ENCODE peak calls at places on chromosomes 1 and 21, in six cellular contexts. One of them, this sample, is unnamed.

GRCh38 chr1:3477241-3478109 is 23.0 kb downstream of the ARHGEF16 start:
- DNase-seq in adrenal gland: no peak
- DNase-seq in prostate gland: no peak
- DNase-seq in right lobe of liver: no peak
- DNase-seq in GM12865: no peak
- DNase-seq in astrocyte of the spinal cord: no peak
- DNase-seq in this sample: no peak

GRCh38 chr21:34989337-34990151 is 59.6 kb downstream of the RUNX1 start:
- DNase-seq in astrocyte of the spinal cord: peak; percentile 81
- DNase-seq in adrenal gland: no peak
- DNase-seq in prostate gland: no peak
- DNase-seq in right lobe of liver: no peak
- DNase-seq in GM12865: peak; percentile 32
- DNase-seq in this sample: no peak

GRCh38 chr21:43273708-43274021 is 104.9 kb downstream of the CRYAA start:
- DNase-seq in right lobe of liver: no peak
- DNase-seq in prostate gland: no peak
- DNase-seq in adrenal gland: no peak
- DNase-seq in GM12865: peak; percentile 26
- DNase-seq in astrocyte of the spinal cord: no peak
- DNase-seq in this sample: no peak

GRCh38 chr1:29655945-29656866 is 419.9 kb downstream of the PTPRU start:
- DNase-seq in astrocyte of the spinal cord: no peak
- DNase-seq in right lobe of liver: no peak
- DNase-seq in prostate gland: no peak
- DNase-seq in GM12865: no peak
- DNase-seq in adrenal gland: no peak
- DNase-seq in this sample: peak; percentile 14

GRCh38 chr1:170162385-170163226 is 16.8 kb downstream of the NTMT2 start:
- DNase-seq in right lobe of liver: no peak
- DNase-seq in astrocyte of the spinal cord: peak; percentile 93
- DNase-seq in adrenal gland: peak; percentile 26
- DNase-seq in GM12865: no peak
- DNase-seq in prostate gland: no peak
- DNase-seq in this sample: no peak

GRCh38 chr1:39258146-39258924 is 53.8 kb downstream of the MACF1 start:
- DNase-seq in prostate gland: peak; percentile 68
- DNase-seq in adrenal gland: peak; percentile 87
- DNase-seq in right lobe of liver: peak; percentile 39
- DNase-seq in GM12865: peak; percentile 66
- DNase-seq in astrocyte of the spinal cord: peak; percentile 70
- DNase-seq in this sample: peak; percentile 58

GRCh38 chr1:226875641-226876295 is 5.4 kb downstream of the PSEN2 start:
- DNase-seq in prostate gland: no peak
- DNase-seq in astrocyte of the spinal cord: peak; percentile 39
- DNase-seq in adrenal gland: peak; percentile 72
- DNase-seq in right lobe of liver: peak; percentile 78
- DNase-seq in GM12865: no peak
- DNase-seq in this sample: no peak

GRCh38 chr1:174953657-174954435 is 45.9 kb upstream of the CACYBP start:
- DNase-seq in prostate gland: no peak
- DNase-seq in adrenal gland: no peak
- DNase-seq in right lobe of liver: no peak
- DNase-seq in GM12865: peak; percentile 51
- DNase-seq in astrocyte of the spinal cord: no peak
- DNase-seq in this sample: no peak

GRCh38 chr1:55623339-55623738 is 408.2 kb upstream of the USP24 start:
- DNase-seq in GM12865: no peak
- DNase-seq in adrenal gland: peak; percentile 19
- DNase-seq in prostate gland: no peak
- DNase-seq in right lobe of liver: no peak
- DNase-seq in astrocyte of the spinal cord: no peak
- DNase-seq in this sample: no peak

GRCh38 chr1:43789604-43790288 is 82.4 kb downstream of the ST3GAL3 start:
- DNase-seq in prostate gland: no peak
- DNase-seq in GM12865: no peak
- DNase-seq in right lobe of liver: no peak
- DNase-seq in adrenal gland: no peak
- DNase-seq in astrocyte of the spinal cord: no peak
- DNase-seq in this sample: peak; percentile 92

GRCh38 chr1:151058682-151059341 is 610 bp downstream of the CDC42SE1 start:
- DNase-seq in astrocyte of the spinal cord: no peak
- DNase-seq in right lobe of liver: peak; percentile 35
- DNase-seq in prostate gland: peak; percentile 93
- DNase-seq in adrenal gland: peak; percentile 23
- DNase-seq in GM12865: no peak
- DNase-seq in this sample: no peak

GRCh38 chr1:81192647-81193642 is 607.8 kb upstream of the ADGRL2 start:
- DNase-seq in astrocyte of the spinal cord: no peak
- DNase-seq in GM12865: peak; percentile 15
- DNase-seq in adrenal gland: peak; percentile 82
- DNase-seq in prostate gland: no peak
- DNase-seq in right lobe of liver: no peak
- DNase-seq in this sample: no peak

GRCh38 chr1:79100385-79100784 is 93.9 kb upstream of the ADGRL4 start:
- DNase-seq in prostate gland: no peak
- DNase-seq in astrocyte of the spinal cord: peak; percentile 89
- DNase-seq in adrenal gland: no peak
- DNase-seq in GM12865: no peak
- DNase-seq in right lobe of liver: no peak
- DNase-seq in this sample: no peak

GRCh38 chr1:31683997-31684396 is 19.8 kb downstream of the COL16A1 start:
- DNase-seq in adrenal gland: peak; percentile 35
- DNase-seq in GM12865: peak; percentile 27
- DNase-seq in astrocyte of the spinal cord: no peak
- DNase-seq in prostate gland: no peak
- DNase-seq in right lobe of liver: no peak
- DNase-seq in this sample: no peak

GRCh38 chr1:34681481-34682451 is 73.1 kb upstream of the GJB5 start:
- DNase-seq in adrenal gland: peak; percentile 36
- DNase-seq in GM12865: peak; percentile 54
- DNase-seq in prostate gland: peak; percentile 24
- DNase-seq in right lobe of liver: no peak
- DNase-seq in astrocyte of the spinal cord: peak; percentile 25
- DNase-seq in this sample: peak; percentile 58

GRCh38 chr1:8364528-8365442 is 46.9 kb downstream of the SLC45A1 start:
- DNase-seq in astrocyte of the spinal cord: no peak
- DNase-seq in adrenal gland: peak; percentile 62
- DNase-seq in GM12865: no peak
- DNase-seq in right lobe of liver: no peak
- DNase-seq in prostate gland: peak; percentile 85
- DNase-seq in this sample: no peak

GRCh38 chr1:54475357-54476230 is 69.4 kb upstream of the SSBP3 start:
- DNase-seq in GM12865: no peak
- DNase-seq in adrenal gland: no peak
- DNase-seq in astrocyte of the spinal cord: no peak
- DNase-seq in right lobe of liver: no peak
- DNase-seq in prostate gland: no peak
- DNase-seq in this sample: peak; percentile 75

GRCh38 chr1:27488523-27489138 is 1.3 kb downstream of the WASF2 start:
- DNase-seq in astrocyte of the spinal cord: peak; percentile 35
- DNase-seq in adrenal gland: no peak
- DNase-seq in GM12865: peak; percentile 39
- DNase-seq in prostate gland: no peak
- DNase-seq in right lobe of liver: no peak
- DNase-seq in this sample: peak; percentile 54

GRCh38 chr1:101474039-101474665 is 237.3 kb downstream of the S1PR1 start:
- DNase-seq in GM12865: peak; percentile 50
- DNase-seq in astrocyte of the spinal cord: no peak
- DNase-seq in prostate gland: no peak
- DNase-seq in adrenal gland: no peak
- DNase-seq in right lobe of liver: no peak
- DNase-seq in this sample: peak; percentile 54

GRCh38 chr1:2229921-2230700 is 2.0 kb downstream of the SKI start:
- DNase-seq in adrenal gland: peak; percentile 47
- DNase-seq in prostate gland: no peak
- DNase-seq in right lobe of liver: peak; percentile 64
- DNase-seq in GM12865: no peak
- DNase-seq in astrocyte of the spinal cord: no peak
- DNase-seq in this sample: no peak

GRCh38 chr1:30253361-30253760 is 470.0 kb downstream of the MATN1 start:
- DNase-seq in prostate gland: no peak
- DNase-seq in right lobe of liver: no peak
- DNase-seq in astrocyte of the spinal cord: no peak
- DNase-seq in GM12865: no peak
- DNase-seq in adrenal gland: no peak
- DNase-seq in this sample: no peak

GRCh38 chr1:203556047-203556851 is 62.3 kb downstream of the OPTC start:
- DNase-seq in prostate gland: no peak
- DNase-seq in astrocyte of the spinal cord: peak; percentile 76
- DNase-seq in right lobe of liver: no peak
- DNase-seq in GM12865: no peak
- DNase-seq in adrenal gland: no peak
- DNase-seq in this sample: no peak

DNA sequence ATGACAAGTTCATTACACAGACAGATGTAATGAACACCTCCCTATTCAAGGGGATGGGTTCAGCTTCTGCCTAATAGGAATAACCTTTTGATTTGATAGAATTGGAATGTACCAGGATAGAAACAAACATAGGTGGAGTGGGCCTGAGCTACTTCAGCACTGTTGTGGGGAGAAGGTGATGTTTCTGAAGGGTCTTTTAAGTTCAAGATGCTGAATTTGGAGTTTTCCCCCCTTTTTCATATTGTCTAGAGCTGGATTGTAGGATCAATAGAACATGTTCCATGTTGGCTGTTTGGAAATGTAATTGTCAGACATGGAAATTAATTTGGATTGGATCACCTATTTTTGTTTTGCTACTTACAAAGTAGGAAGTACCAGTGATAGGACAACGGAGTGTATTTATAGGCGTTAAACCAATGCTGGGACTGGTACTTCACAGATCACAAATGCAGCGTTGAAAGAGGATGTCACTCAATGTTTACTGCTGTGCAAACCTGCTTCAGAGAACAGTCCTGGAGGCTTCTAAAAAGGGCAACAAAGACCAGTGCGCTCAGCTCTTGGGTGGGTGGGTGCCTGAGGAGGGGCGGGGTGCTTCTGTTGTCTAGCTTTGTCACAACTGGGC is 2.0 kb downstream of the C1orf21 start:
- DNase-seq in astrocyte of the spinal cord: no peak
- DNase-seq in prostate gland: no peak
- DNase-seq in adrenal gland: peak; percentile 27
- DNase-seq in right lobe of liver: no peak
- DNase-seq in GM12865: no peak
- DNase-seq in this sample: no peak
- H3K4me3 ChIP-seq in astrocyte of the spinal cord: peak overlapping the region; percentile 64
- H3K4me3 ChIP-seq in prostate gland: peak overlapping the region; percentile 98
- H3K4me3 ChIP-seq in adrenal gland: peak overlapping the region; percentile 96
- H3K4me3 ChIP-seq in right lobe of liver: peak overlapping the region; percentile 59
- H3K4me3 ChIP-seq in GM12865: no peak overlapping the region
- H3K4me3 ChIP-seq in this sample: no peak overlapping the region

GRCh38 chr1:24002664-24003063 is 22.5 kb upstream of the SRSF10 start:
- DNase-seq in astrocyte of the spinal cord: no peak
- DNase-seq in prostate gland: no peak
- DNase-seq in right lobe of liver: no peak
- DNase-seq in GM12865: no peak
- DNase-seq in adrenal gland: no peak
- DNase-seq in this sample: no peak

GRCh38 chr1:24004132-24004531 is 24.0 kb upstream of the SRSF10 start:
- DNase-seq in prostate gland: no peak
- DNase-seq in right lobe of liver: no peak
- DNase-seq in GM12865: no peak
- DNase-seq in adrenal gland: no peak
- DNase-seq in astrocyte of the spinal cord: no peak
- DNase-seq in this sample: no peak

GRCh38 chr1:24007079-24007478 is 27.0 kb upstream of the SRSF10 start:
- DNase-seq in GM12865: no peak
- DNase-seq in right lobe of liver: no peak
- DNase-seq in prostate gland: no peak
- DNase-seq in adrenal gland: no peak
- DNase-seq in astrocyte of the spinal cord: no peak
- DNase-seq in this sample: no peak

GRCh38 chr1:24005163-24005562 is 25.0 kb upstream of the SRSF10 start:
- DNase-seq in GM12865: no peak
- DNase-seq in astrocyte of the spinal cord: no peak
- DNase-seq in right lobe of liver: no peak
- DNase-seq in prostate gland: no peak
- DNase-seq in adrenal gland: no peak
- DNase-seq in this sample: no peak

DNA sequence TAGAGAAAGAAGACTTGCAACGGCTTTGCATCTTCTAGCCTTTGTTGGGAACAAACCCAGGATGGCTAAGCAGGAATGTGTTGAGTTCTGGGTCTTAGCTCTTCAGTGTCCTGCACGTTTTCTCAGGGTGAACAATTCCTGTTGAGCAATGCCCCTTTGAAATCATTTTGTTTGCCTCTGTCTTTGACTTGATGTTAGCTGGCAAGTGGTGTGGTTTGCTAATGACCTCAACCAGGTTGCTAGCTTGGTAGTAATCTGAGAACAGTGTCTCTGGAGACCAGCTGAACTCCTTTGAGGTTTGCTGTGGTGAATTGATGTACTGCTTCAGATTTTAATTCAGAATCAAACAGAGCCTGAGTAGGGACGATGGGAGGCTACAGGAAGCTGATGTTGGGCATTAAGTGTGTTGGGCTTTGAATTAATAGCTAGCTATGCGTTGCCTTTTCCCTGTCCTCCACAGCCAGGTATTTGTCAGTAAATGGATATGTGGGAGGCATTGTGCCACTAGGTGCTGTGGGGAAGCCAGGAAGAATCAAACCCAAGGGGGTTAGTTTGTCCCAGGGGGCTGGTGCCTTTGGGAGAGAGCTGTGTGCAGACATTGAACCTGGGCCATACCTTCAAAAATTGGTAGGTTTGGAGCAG is 23.3 kb upstream of the SRSF10 start:
- DNase-seq in GM12865: peak; percentile 72
- DNase-seq in prostate gland: no peak
- DNase-seq in adrenal gland: no peak
- DNase-seq in astrocyte of the spinal cord: peak; percentile 86
- DNase-seq in right lobe of liver: no peak
- DNase-seq in this sample: no peak
- H3K4me3 ChIP-seq in GM12865: no peak overlapping the region
- H3K4me3 ChIP-seq in prostate gland: no peak overlapping the region
- H3K4me3 ChIP-seq in adrenal gland: no peak overlapping the region
- H3K4me3 ChIP-seq in astrocyte of the spinal cord: no peak overlapping the region
- H3K4me3 ChIP-seq in right lobe of liver: no peak overlapping the region
- H3K4me3 ChIP-seq in this sample: no peak overlapping the region

GRCh38 chr1:206116873-206117150 is 376 bp downstream of the AVPR1B start:
- DNase-seq in adrenal gland: no peak
- DNase-seq in GM12865: no peak
- DNase-seq in right lobe of liver: no peak
- DNase-seq in prostate gland: no peak
- DNase-seq in astrocyte of the spinal cord: no peak
- DNase-seq in this sample: no peak
- H3K4me3 ChIP-seq in adrenal gland: no peak overlapping the region
- H3K4me3 ChIP-seq in GM12865: no peak overlapping the region
- H3K4me3 ChIP-seq in right lobe of liver: no peak overlapping the region
- H3K4me3 ChIP-seq in prostate gland: no peak overlapping the region
- H3K4me3 ChIP-seq in astrocyte of the spinal cord: no peak overlapping the region
- H3K4me3 ChIP-seq in this sample: no peak overlapping the region

DNA sequence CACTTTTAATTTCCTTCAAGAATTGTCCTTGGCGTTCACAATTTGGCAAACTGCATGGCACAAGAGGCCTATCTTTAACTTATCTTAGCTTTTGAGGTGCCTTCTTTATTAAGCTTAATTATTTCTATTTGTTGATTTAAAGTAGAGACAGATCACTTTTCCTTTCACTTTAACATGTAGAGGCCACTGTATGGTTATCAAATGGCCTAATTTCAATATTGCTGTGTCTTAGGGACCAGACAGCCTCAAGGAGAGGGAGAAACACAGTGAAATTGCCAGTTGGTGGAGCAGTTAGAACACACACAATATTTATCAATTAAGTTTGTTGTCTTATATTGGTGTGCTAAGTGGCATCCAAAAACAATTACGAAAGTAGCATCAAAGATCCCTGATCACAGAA is 1013.9 kb downstream of the KCNT2 start:
- DNase-seq in GM12865: peak; percentile 5
- DNase-seq in prostate gland: no peak
- DNase-seq in astrocyte of the spinal cord: no peak
- DNase-seq in right lobe of liver: no peak
- DNase-seq in adrenal gland: no peak
- DNase-seq in this sample: no peak
- H3K4me3 ChIP-seq in GM12865: peak overlapping the region; percentile 51
- H3K4me3 ChIP-seq in prostate gland: no peak overlapping the region
- H3K4me3 ChIP-seq in astrocyte of the spinal cord: no peak overlapping the region
- H3K4me3 ChIP-seq in right lobe of liver: no peak overlapping the region
- H3K4me3 ChIP-seq in adrenal gland: no peak overlapping the region
- H3K4me3 ChIP-seq in this sample: no peak overlapping the region

This sample was measured in Jurkat, Clone E6-1.